ENCODE peak calls at places on chromosomes 4 and X, in five cellular contexts. I, L, N, C and X are unnamed samples.

GRCh38 chr4:55169352-55169959 is 44.1 kb upstream of the KDR start:
- DNase-seq in I (peak; percentile 82), C (no peak), N (no peak), L (peak; percentile 81), X (no peak)

GRCh38 chrX:53440631-53441517 is 6.7 kb upstream of the HSD17B10 start:
- DNase-seq in L (peak; percentile 24), I (peak; percentile 61), N (no peak), C (peak; percentile 67), X (no peak)

GRCh38 chr4:76687730-76688441 is 210.1 kb downstream of the SOWAHB start:
- DNase-seq in C (no peak), L (no peak), N (no peak), I (no peak), X (no peak)

GRCh38 chrX:110734894-110735541 is 60.6 kb downstream of the CHRDL1 start:
- DNase-seq in L (no peak), C (no peak), I (peak; percentile 28), N (no peak), X (peak; percentile 67)

GRCh38 chr4:139315221-139315675 is 13.0 kb upstream of the NDUFC1 start:
- DNase-seq in N (peak; percentile 46), L (no peak), C (no peak), I (no peak), X (no peak)

GRCh38 chr4:180060159-180060889 is 2182.9 kb upstream of the TENM3 start:
- DNase-seq in I (peak; percentile 23), C (no peak), N (no peak), L (no peak), X (no peak)

GRCh38 chrX:71253253-71254091 is 468 bp downstream of the ZMYM3 start:
- DNase-seq in N (peak; percentile 51), C (peak; percentile 39), I (no peak), L (peak; percentile 14), X (no peak)

GRCh38 chr4:98661356-98662054 is 3.1 kb upstream of the TSPAN5 start:
- DNase-seq in I (peak; percentile 98), L (no peak), N (no peak), C (no peak), X (no peak)

GRCh38 chr4:7236847-7237246 is 44.5 kb downstream of the SORCS2 start:
- DNase-seq in N (no peak), I (no peak), C (peak; percentile 57), L (no peak), X (no peak)

GRCh38 chr4:123553733-123554132 is 157.1 kb downstream of the SPRY1 start:
- DNase-seq in L (no peak), C (no peak), I (no peak), N (no peak), X (no peak)

GRCh38 chrX:103533428-103534216 is 14.3 kb upstream of the RAB40A start:
- DNase-seq in C (peak; percentile 73), I (peak; percentile 55), N (no peak), L (peak; percentile 65), X (no peak)

GRCh38 chr4:11503166-11503565 is 74.5 kb upstream of the HS3ST1 start:
- DNase-seq in L (no peak), I (no peak), N (no peak), C (peak; percentile 84), X (no peak)

GRCh38 chr4:139817657-139818452 is 152.2 kb downstream of the MGST2 start:
- DNase-seq in N (no peak), C (no peak), L (no peak), I (peak; percentile 64), X (no peak)

GRCh38 chrX:154380153-154380552 is 1.1 kb downstream of the EMD start:
- DNase-seq in N (no peak), C (no peak), I (no peak), L (no peak), X (no peak)

GRCh38 chr4:154415313-154415712 is 76.3 kb downstream of the DCHS2 start:
- DNase-seq in C (no peak), I (no peak), L (no peak), N (no peak), X (no peak)

GRCh38 chr4:181181331-181181730 is 1061.9 kb upstream of the TENM3 start:
- DNase-seq in C (no peak), L (no peak), N (no peak), I (peak; percentile 25), X (no peak)

GRCh38 chr4:86977621-86978184 is 42.9 kb downstream of the AFF1 start:
- DNase-seq in I (peak; percentile 99), N (no peak), C (no peak), L (peak; percentile 86), X (no peak)

GRCh38 chrX:30308263-30309138 is 689 bp downstream of the NR0B1 start:
- DNase-seq in N (no peak), I (no peak), L (no peak), C (no peak), X (no peak)

GRCh38 chr4:30386266-30386895 is 333.8 kb upstream of the PCDH7 start:
- DNase-seq in I (peak; percentile 86), C (no peak), N (no peak), L (peak; percentile 13), X (no peak)

GRCh38 chr4:149793459-149793858 is 22.2 kb downstream of the IQCM start:
- DNase-seq in I (peak; percentile 21), L (no peak), C (no peak), N (no peak), X (no peak)

GRCh38 chr4:73222466-73223257 is 35.9 kb downstream of the ANKRD17 start:
- DNase-seq in N (peak; percentile 34), I (peak; percentile 97), C (peak; percentile 53), L (peak; percentile 93), X (peak; percentile 84)

GRCh38 chr4:10115271-10115656 is 1.3 kb downstream of the WDR1 start:
- DNase-seq in L (no peak), N (no peak), C (no peak), I (peak; percentile 60), X (no peak)

GRCh38 chr4:182642831-182643230 is 274.4 kb downstream of the DCTD start:
- DNase-seq in I (no peak), C (no peak), L (peak; percentile 56), N (no peak), X (no peak)
- TF ChIP-seq CTCF in I (no peak), C (no peak), L (peak; percentile 50), N (peak; percentile 31), X (no peak)

GRCh38 chr4:148515248-148515647 is 73.0 kb upstream of the NR3C2 start:
- DNase-seq in N (no peak), C (no peak), I (peak; percentile 83), L (peak; percentile 14), X (no peak)
- H3K4me3 ChIP-seq in N (no peak overlapping the region), C (no peak overlapping the region), I (no peak overlapping the region), L (no peak overlapping the region), X (no peak overlapping the region)

GRCh38 chr4:2946812-2947600 is 16.2 kb downstream of the NOP14 start:
- DNase-seq in I (no peak), L (no peak), N (no peak), C (no peak), X (no peak)
- H3K36me3 ChIP-seq in I (peaks cover 55% of the 10 kb centered on the region), L (peaks cover 87% of the 10 kb centered on the region), N (peaks cover 62% of the 10 kb centered on the region), C (peaks cover 97% of the 10 kb centered on the region), X (peaks cover 51% of the 10 kb centered on the region)

DNA sequence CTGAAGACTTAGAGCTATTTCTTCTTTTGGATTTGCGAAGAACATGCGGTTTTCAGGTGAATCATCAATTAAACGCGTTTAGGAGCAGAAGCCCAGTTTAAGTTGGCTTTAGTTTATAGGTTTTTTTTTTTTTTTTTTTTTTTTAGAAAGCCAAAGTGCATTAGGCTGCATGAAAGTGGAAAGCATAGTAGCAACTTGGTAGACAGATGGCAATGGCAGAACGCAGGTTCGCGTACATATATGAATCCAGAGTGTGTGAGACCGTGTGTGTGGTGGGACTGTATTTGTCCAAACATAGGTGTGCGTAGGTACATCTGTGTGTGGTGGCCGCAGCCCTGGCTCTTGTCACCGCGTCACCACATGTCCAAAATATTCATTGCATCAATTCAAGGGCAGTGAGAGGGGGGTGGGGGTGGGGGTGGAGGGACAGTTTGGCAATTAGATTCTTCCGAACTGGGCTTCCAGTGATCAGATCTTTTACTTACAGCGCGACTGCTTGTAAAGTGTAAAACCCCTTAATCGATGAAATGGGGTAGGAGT is 901 bp downstream of the JADE1 start:
- DNase-seq in I (peak; percentile 45), C (peak; percentile 49), L (no peak), N (peak; percentile 41), X (no peak)
- TF ChIP-seq CTCF in I (no peak), C (no peak), L (no peak), N (no peak), X (no peak)

GRCh38 chrX:125507119-125507518 is 187.4 kb downstream of the TEX13C start:
- DNase-seq in N (no peak), I (peak; percentile 69), C (no peak), L (peak; percentile 4), X (no peak)
- H3K4me3 ChIP-seq in N (no peak overlapping the region), I (no peak overlapping the region), C (no peak overlapping the region), L (no peak overlapping the region), X (no peak overlapping the region)

DNA sequence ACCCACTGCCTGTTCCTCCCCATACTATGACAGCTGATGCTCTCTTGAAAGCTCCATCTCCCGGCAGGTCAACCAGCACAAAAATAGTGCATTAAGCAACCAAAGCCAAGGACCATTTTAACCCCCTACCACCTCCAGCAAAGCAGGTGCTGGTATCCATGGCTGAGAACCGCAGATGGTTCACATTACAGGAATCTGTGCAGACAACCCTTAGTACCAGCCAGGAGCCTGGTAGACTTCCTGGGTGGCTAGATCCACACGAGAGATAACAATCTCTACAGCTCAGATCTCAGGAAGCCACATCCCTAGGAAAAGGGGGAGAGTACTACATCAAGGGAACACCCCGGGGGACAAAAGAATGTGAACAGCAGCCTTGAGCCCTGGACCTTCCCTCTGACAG is 248.0 kb downstream of the FGF13 start:
- DNase-seq in I (no peak), L (no peak), C (no peak), N (no peak), X (no peak)
- H3K36me3 ChIP-seq in I (no peaks in the 10 kb centered on the region), L (no peaks in the 10 kb centered on the region), C (no peaks in the 10 kb centered on the region), N (no peaks in the 10 kb centered on the region), X (no peaks in the 10 kb centered on the region)

DNA sequence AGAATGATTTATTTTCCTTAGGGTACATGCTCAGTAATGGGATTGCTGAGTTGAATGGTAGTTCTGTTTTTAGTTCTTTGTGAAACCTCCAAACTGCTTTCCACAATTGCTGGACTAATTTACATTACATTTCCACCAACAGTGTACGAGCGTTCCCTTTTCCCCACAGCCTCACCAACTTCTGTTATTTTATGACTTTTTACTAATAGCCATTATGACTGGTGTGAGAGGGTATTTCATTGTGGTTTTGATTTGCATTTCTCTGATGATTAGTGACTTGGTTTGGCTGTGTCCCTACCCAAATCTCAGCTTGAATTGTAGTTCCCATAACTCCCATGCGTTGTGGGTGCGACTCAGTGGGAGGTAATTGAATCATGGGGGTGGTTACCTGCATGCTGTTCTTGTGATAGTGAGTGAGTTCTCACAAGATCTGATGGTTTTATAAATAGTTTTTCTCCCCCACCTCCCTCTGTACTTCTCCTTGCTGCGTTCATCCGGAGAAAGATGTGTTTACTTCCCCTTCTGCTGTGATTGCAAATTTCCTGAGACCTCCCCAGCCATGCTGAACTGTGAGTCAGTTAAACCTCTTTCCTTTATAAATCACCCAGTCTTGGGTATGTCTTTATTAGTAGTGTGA is 95.1 kb downstream of the GBA3 start:
- DNase-seq in N (no peak), L (no peak), I (no peak), C (no peak), X (no peak)
- TF ChIP-seq CTCF in N (no peak), L (no peak), I (no peak), C (no peak), X (no peak)

GRCh38 chrX:48003367-48003757 is 427 bp downstream of the ZNF182 start:
- DNase-seq in L (no peak), I (no peak), C (peak; percentile 25), N (no peak), X (no peak)

GRCh38 chrX:48003758-48004457 is at the start of gene ZNF182:
- DNase-seq in C (peak; percentile 96), L (peak; percentile 82), I (peak; percentile 72), N (peak; percentile 91), X (peak; percentile 37)

GRCh38 chrX:48002929-48003328 is 860 bp downstream of the ZNF182 start:
- DNase-seq in L (no peak), N (no peak), C (no peak), I (no peak), X (no peak)
- H3K4me3 ChIP-seq in L (no peak overlapping the region), N (peak overlapping the region; percentile 64), C (peak overlapping the region; percentile 37), I (peak overlapping the region; percentile 48), X (peak overlapping the region; percentile 67)